ENCODE peak calls at places on chromosome 10, in seven cellular contexts. F is body of pancreas, C is mucosa of descending colon, T is endodermal cell, E is GM12878, S is suprapubic skin, M is heart left ventricle. I is an unnamed sample.

GRCh38 chr10:26579256-26580063 is 118.0 kb upstream of the PDSS1 start:
- DNase-seq in F (peak; percentile 52), C (no peak), T (peak; percentile 72), E (no peak), S (no peak), M (no peak), I (no peak)

GRCh38 chr10:110326351-110327032 is 21.8 kb upstream of the SMNDC1 start:
- DNase-seq in F (no peak), C (no peak), T (no peak), E (peak; percentile 51), S (no peak), M (no peak), I (no peak)

GRCh38 chr10:122510326-122510725 is 49.0 kb downstream of the HTRA1 start:
- DNase-seq in F (no peak), C (no peak), T (no peak), E (no peak), S (no peak), M (no peak), I (peak; percentile 88)

GRCh38 chr10:4141471-4141870 is 356.5 kb upstream of the KLF6 start:
- DNase-seq in F (no peak), C (no peak), T (peak; percentile 73), E (no peak), S (no peak), M (no peak), I (no peak)

GRCh38 chr10:57664815-57665214 is 602.9 kb downstream of the IPMK start:
- DNase-seq in F (no peak), C (no peak), T (no peak), E (no peak), S (no peak), M (no peak), I (no peak)

GRCh38 chr10:87547734-87548311 is 43.1 kb downstream of the MINPP1 start:
- DNase-seq in F (no peak), C (no peak), T (no peak), E (no peak), S (no peak), M (no peak), I (no peak)

GRCh38 chr10:69506834-69507643 is 55.8 kb downstream of the TSPAN15 start:
- DNase-seq in F (no peak), C (peak; percentile 47), T (no peak), E (no peak), S (no peak), M (no peak), I (no peak)

GRCh38 chr10:27319752-27320561 is 79.4 kb upstream of the ACBD5 start:
- DNase-seq in F (peak; percentile 51), C (peak; percentile 34), T (peak; percentile 75), E (no peak), S (peak; percentile 80), M (peak; percentile 62), I (peak; percentile 86)

GRCh38 chr10:18044976-18045720 is 93.4 kb downstream of the SLC39A12 start:
- DNase-seq in F (no peak), C (no peak), T (no peak), E (no peak), S (no peak), M (no peak), I (no peak)

GRCh38 chr10:14129770-14130169 is 201.0 kb downstream of the FRMD4A start:
- DNase-seq in F (no peak), C (no peak), T (no peak), E (no peak), S (no peak), M (no peak), I (no peak)

GRCh38 chr10:31770307-31770902 is 158.2 kb downstream of the ARHGAP12 start:
- DNase-seq in F (peak; percentile 74), C (peak; percentile 77), T (peak; percentile 76), E (no peak), S (no peak), M (peak; percentile 57), I (no peak)

GRCh38 chr10:109961181-109962001 is 38.1 kb upstream of the XPNPEP1 start:
- DNase-seq in F (no peak), C (no peak), T (no peak), E (no peak), S (no peak), M (no peak), I (no peak)

GRCh38 chr10:74750848-74751274 is 75.5 kb upstream of the KAT6B start:
- DNase-seq in F (no peak), C (no peak), T (no peak), E (peak; percentile 25), S (no peak), M (no peak), I (no peak)

GRCh38 chr10:124016795-124017375 is 76.5 kb downstream of the CHST15 start:
- DNase-seq in F (no peak), C (no peak), T (no peak), E (no peak), S (no peak), M (no peak), I (no peak)

GRCh38 chr10:84540022-84540616 is 211.7 kb downstream of the CCSER2 start:
- DNase-seq in F (no peak), C (no peak), T (no peak), E (no peak), S (no peak), M (no peak), I (no peak)

GRCh38 chr10:8034666-8035640 is 19.5 kb upstream of the GATA3 start:
- DNase-seq in F (no peak), C (no peak), T (peak; percentile 72), E (no peak), S (no peak), M (no peak), I (no peak)

GRCh38 chr10:123649672-123650071 is 16.5 kb upstream of the GPR26 start:
- DNase-seq in F (no peak), C (no peak), T (peak; percentile 30), E (no peak), S (peak; percentile 6), M (no peak), I (no peak)

GRCh38 chr10:48215148-48215982 is 59.1 kb downstream of the FRMPD2 start:
- DNase-seq in F (peak; percentile 73), C (peak; percentile 70), T (peak; percentile 90), E (peak; percentile 49), S (no peak), M (no peak), I (no peak)

GRCh38 chr10:17229967-17230682 is 2.1 kb downstream of the VIM start:
- DNase-seq in F (peak; percentile 88), C (peak; percentile 95), T (peak; percentile 91), E (peak; percentile 73), S (peak; percentile 92), M (peak; percentile 85), I (peak; percentile 87)

GRCh38 chr10:100882681-100883321 is 30.0 kb upstream of the SLF2 start:
- DNase-seq in F (no peak), C (no peak), T (peak; percentile 30), E (no peak), S (no peak), M (no peak), I (no peak)

GRCh38 chr10:3745582-3745981 is 39.4 kb downstream of the KLF6 start:
- DNase-seq in F (no peak), C (no peak), T (no peak), E (no peak), S (no peak), M (no peak), I (no peak)

GRCh38 chr10:5092848-5093790 is 1.1 kb upstream of the AKR1C3 start:
- DNase-seq in F (no peak), C (no peak), T (no peak), E (no peak), S (no peak), M (no peak), I (no peak)

GRCh38 chr10:5965266-5965665 is 12.1 kb downstream of the IL15RA start:
- DNase-seq in F (peak; percentile 81), C (peak; percentile 40), T (peak; percentile 25), E (no peak), S (peak; percentile 37), M (no peak), I (no peak)

GRCh38 chr10:83373659-83374058 is 765.6 kb upstream of the GHITM start:
- DNase-seq in F (peak; percentile 16), C (no peak), T (peak; percentile 80), E (no peak), S (no peak), M (no peak), I (no peak)

GRCh38 chr10:116096501-116096900 is 176.5 kb downstream of the GFRA1 start:
- DNase-seq in F (no peak), C (no peak), T (no peak), E (no peak), S (no peak), M (no peak), I (no peak)

GRCh38 chr10:51574248-51575067 is 124.9 kb downstream of the CSTF2T start:
- DNase-seq in F (no peak), C (no peak), T (no peak), E (no peak), S (no peak), M (no peak), I (no peak)

GRCh38 chr10:91467114-91467513 is 57.0 kb downstream of the HECTD2 start:
- DNase-seq in F (no peak), C (no peak), T (no peak), E (no peak), S (no peak), M (no peak), I (no peak)
- H3K36me3 ChIP-seq in F (no peaks in the 10 kb centered on the region), C (no peaks in the 10 kb centered on the region), T (peaks cover 27% of the 10 kb centered on the region), E (no peaks in the 10 kb centered on the region), S (peaks cover 39% of the 10 kb centered on the region), M (peaks cover 18% of the 10 kb centered on the region), I (peaks cover 13% of the 10 kb centered on the region)

GRCh38 chr10:113679463-113680171 is at the start of gene CASP7:
- DNase-seq in F (peak; percentile 86), C (peak; percentile 85), T (peak; percentile 95), E (no peak), S (peak; percentile 83), M (peak; percentile 86), I (peak; percentile 76)
- H3K4me3 ChIP-seq in F (peak within 1 kb of the TSS; percentile 93), C (peak within 1 kb of the TSS; percentile 100), T (peak within 1 kb of the TSS; percentile 97), E (peak within 1 kb of the TSS; percentile 71), S (peak within 1 kb of the TSS; percentile 74), M (peak within 1 kb of the TSS; percentile 97), I (peak within 1 kb of the TSS; percentile 87)

GRCh38 chr10:79310911-79311573 is 36.2 kb upstream of the PPIF start:
- DNase-seq in F (no peak), C (peak; percentile 60), T (no peak), E (no peak), S (no peak), M (no peak), I (no peak)

GRCh38 chr10:79312601-79313187 is 34.6 kb upstream of the PPIF start:
- DNase-seq in F (no peak), C (no peak), T (no peak), E (no peak), S (no peak), M (no peak), I (no peak)

GRCh38 chr10:79310217-79310865 is 36.9 kb upstream of the PPIF start:
- DNase-seq in F (no peak), C (no peak), T (no peak), E (no peak), S (no peak), M (no peak), I (no peak)

GRCh38 chr10:79313320-79313719 is 33.9 kb upstream of the PPIF start:
- DNase-seq in F (no peak), C (no peak), T (no peak), E (no peak), S (no peak), M (no peak), I (no peak)

GRCh38 chr10:79311581-79312407 is 35.5 kb upstream of the PPIF start:
- DNase-seq in F (no peak), C (no peak), T (no peak), E (no peak), S (no peak), M (no peak), I (no peak)
- H3K36me3 ChIP-seq in F (no peaks in the 10 kb centered on the region), C (no peaks in the 10 kb centered on the region), T (peaks cover 20% of the 10 kb centered on the region), E (peaks cover 41% of the 10 kb centered on the region), S (peaks cover 82% of the 10 kb centered on the region), M (peaks cover 76% of the 10 kb centered on the region), I (peaks cover 26% of the 10 kb centered on the region)

GRCh38 chr10:97321032-97321806 is 2.1 kb downstream of the FRAT1 start:
- DNase-seq in F (peak; percentile 55), C (peak; percentile 52), T (peak; percentile 78), E (no peak), S (peak; percentile 70), M (peak; percentile 32), I (no peak)
- H3K4me3 ChIP-seq in F (no peak overlapping the region), C (no peak overlapping the region), T (peak overlapping the region; percentile 82), E (peak overlapping the region; percentile 38), S (peak overlapping the region; percentile 86), M (peak overlapping the region; percentile 98), I (no peak overlapping the region)

I was measured in RWPE2.